ENCODE peak calls at places on chromosomes 7 and 10, in four cellular contexts. L is K562, Q is GM12878, Y is SK-N-SH. B is an unnamed sample.

GRCh38 chr10:126569513-126570447 is 100.7 kb downstream of the C10orf90 start:
- DNase-seq in L (no peak), Y (no peak), Q (no peak), B (peak)

GRCh38 chr10:124522903-124523260 is 61.3 kb downstream of the LHPP start:
- DNase-seq in Q (no peak), L (no peak), Y (no peak), B (peak)

GRCh38 chr7:111529507-111530355 is 32.6 kb downstream of the IMMP2L start:
- DNase-seq in L (no peak), Y (no peak), Q (no peak), B (peak)

GRCh38 chr10:116183733-116184447 is 89.1 kb downstream of the GFRA1 start:
- DNase-seq in Q (no peak), Y (peak), L (no peak), B (no peak)

GRCh38 chr7:136857573-136857972 is 10.9 kb upstream of the CHRM2 start:
- DNase-seq in L (no peak), Y (no peak), Q (no peak), B (no peak)

GRCh38 chr10:21401196-21401595 is 124.3 kb downstream of the SKIDA1 start:
- DNase-seq in L (no peak), Q (no peak), Y (no peak), B (no peak)

GRCh38 chr10:123556049-123556448 is 110.1 kb upstream of the GPR26 start:
- DNase-seq in Y (no peak), Q (no peak), L (no peak), B (no peak)

GRCh38 chr10:63760034-63760707 is 239.0 kb downstream of the REEP3 start:
- DNase-seq in Q (no peak), Y (no peak), L (no peak), B (no peak)

GRCh38 chr10:125247576-125247975 is 87.2 kb upstream of the CTBP2 start:
- DNase-seq in Q (no peak), L (no peak), Y (no peak), B (no peak)

GRCh38 chr10:86768431-86768830 is 12.0 kb downstream of the BMPR1A start:
- DNase-seq in L (no peak), Q (no peak), Y (no peak), B (no peak)

GRCh38 chr7:66920256-66920655 is 769 bp upstream of the TMEM248 start:
- DNase-seq in Q (no peak), L (peak), Y (no peak), B (no peak)

GRCh38 chr10:70590663-70591416 is 11.7 kb downstream of the PRF1 start:
- DNase-seq in L (no peak), Y (no peak), Q (peak), B (no peak)

GRCh38 chr7:36005286-36005685 is 147.8 kb upstream of the EEPD1 start:
- DNase-seq in Y (no peak), L (no peak), Q (no peak), B (no peak)

GRCh38 chr7:46494026-46494425 is 573.0 kb upstream of the IGFBP3 start:
- DNase-seq in Y (no peak), Q (no peak), L (no peak), B (no peak)

GRCh38 chr10:17758200-17758599 is 6.2 kb downstream of the TMEM236 start:
- DNase-seq in Q (no peak), Y (no peak), L (peak), B (no peak)

GRCh38 chr7:98418636-98419315 is 17.9 kb upstream of the BAIAP2L1 start:
- DNase-seq in Y (peak), L (peak), Q (no peak), B (peak)

GRCh38 chr7:103445228-103446020 is 583 bp downstream of the SLC26A5 start:
- DNase-seq in Y (peak), L (peak), Q (no peak), B (no peak)

GRCh38 chr7:133645870-133646492 is 393.1 kb downstream of the EXOC4 start:
- DNase-seq in Y (no peak), Q (no peak), L (no peak), B (no peak)

GRCh38 chr7:2928613-2929311 is 84.7 kb upstream of the GNA12 start:
- DNase-seq in Y (peak), Q (no peak), L (no peak), B (no peak)

GRCh38 chr7:73822319-73823173 is 8.2 kb upstream of the CLDN4 start:
- DNase-seq in Q (no peak), L (peak), Y (peak), B (peak)

GRCh38 chr10:86389441-86390193 is 23.0 kb upstream of the GRID1 start:
- DNase-seq in Y (no peak), Q (no peak), L (peak), B (no peak)

GRCh38 chr10:83536426-83536825 is 602.9 kb upstream of the GHITM start:
- DNase-seq in L (no peak), Y (no peak), Q (no peak), B (no peak)

GRCh38 chr10:88281592-88282268 is 301.4 kb downstream of the RNLS start:
- DNase-seq in L (no peak), Y (no peak), Q (no peak), B (no peak)

GRCh38 chr10:36362257-36362656 is 720.2 kb upstream of the FZD8 start:
- DNase-seq in Y (no peak), Q (no peak), L (no peak), B (peak)

GRCh38 chr7:100882769-100883526 is 6.6 kb downstream of the UFSP1 start:
- DNase-seq in Y (peak), L (no peak), Q (no peak), B (no peak)

GRCh38 chr10:133013478-133013877 is 71.1 kb upstream of the CFAP46 start:
- DNase-seq in Y (no peak), L (no peak), Q (no peak), B (no peak)

GRCh38 chr10:114631678-114632417 is 26.2 kb downstream of the ABLIM1 start:
- DNase-seq in Y (peak), L (peak), Q (no peak), B (peak)

GRCh38 chr7:18675579-18675978 is 180.0 kb downstream of the HDAC9 start:
- DNase-seq in Y (no peak), L (no peak), Q (no peak), B (no peak)

GRCh38 chr10:133267293-133267692 is 9.4 kb downstream of the ADAM8 start:
- DNase-seq in L (peak), Y (no peak), Q (no peak), B (no peak)

GRCh38 chr10:58054881-58055280 is 212.8 kb downstream of the IPMK start:
- DNase-seq in Y (no peak), Q (no peak), L (no peak), B (no peak)

GRCh38 chr10:72267819-72268404 is 5.8 kb upstream of the DDIT4 start:
- DNase-seq in Q (no peak), L (no peak), Y (no peak), B (no peak)

GRCh38 chr7:116239019-116239418 is 28.7 kb downstream of the TES start:
- DNase-seq in Y (no peak), L (no peak), Q (no peak), B (no peak)

GRCh38 chr7:11232462-11232861 is 258.8 kb downstream of the PHF14 start:
- DNase-seq in L (no peak), Y (no peak), Q (no peak), B (no peak)

GRCh38 chr7:13312327-13312726 is 624.9 kb downstream of the ARL4A start:
- DNase-seq in Y (no peak), L (peak), Q (no peak), B (no peak)

GRCh38 chr7:71896535-71896934 is 515.6 kb downstream of the CALN1 start:
- DNase-seq in Q (no peak), L (no peak), Y (no peak), B (no peak)

GRCh38 chr7:34552502-34552901 is 105.5 kb upstream of the NPSR1 start:
- DNase-seq in Y (no peak), L (no peak), Q (no peak), B (no peak)

DNA sequence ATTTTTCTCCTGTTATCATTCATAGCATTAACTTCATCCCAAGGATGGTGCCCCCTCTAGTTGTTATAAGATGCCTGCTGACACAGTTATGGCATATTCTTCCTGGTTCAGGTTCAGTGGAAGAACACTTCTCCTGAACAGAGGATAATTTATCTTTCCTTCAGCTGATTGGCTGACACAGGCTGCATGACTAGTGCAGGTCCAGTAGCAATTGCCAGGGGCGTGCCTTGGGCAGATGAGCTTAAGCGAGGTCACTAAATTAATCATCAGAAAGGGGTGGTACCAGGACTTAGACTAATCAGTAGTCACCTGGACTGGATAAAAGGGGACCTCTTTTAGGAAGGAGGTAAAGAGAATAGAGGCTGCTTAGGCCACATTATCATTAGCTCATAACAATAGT is 42.3 kb downstream of the BZW2 start:
- DNase-seq in Q (no peak), Y (no peak), L (peak), B (no peak)
- TF ChIP-seq NFIC in Q (no peak), Y (no peak), L (no peak), B (no peak)

DNA sequence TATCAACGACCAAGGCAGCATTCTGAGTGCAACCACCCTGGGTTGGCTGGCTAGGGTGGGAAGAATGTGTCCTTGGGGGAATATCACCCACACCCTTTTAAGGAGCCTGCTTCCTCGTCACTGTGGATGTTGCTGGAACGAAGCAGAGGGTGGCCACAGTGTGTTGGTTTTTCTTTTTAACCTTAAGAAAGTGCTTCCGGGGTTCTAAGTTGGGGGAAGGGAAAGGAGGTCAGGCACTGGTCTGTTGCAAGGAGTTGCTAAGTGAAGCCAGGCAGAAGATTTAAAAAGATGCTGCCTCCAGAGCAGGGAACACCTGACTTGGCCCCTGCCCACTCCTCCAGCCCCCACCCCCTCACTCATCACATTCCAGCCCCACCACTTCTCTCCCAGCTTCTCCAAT is 213.1 kb downstream of the EMX2 start:
- DNase-seq in Q (no peak), Y (no peak), L (no peak), B (no peak)
- TF ChIP-seq NFIC in Q (no peak), Y (no peak), L (no peak), B (no peak)

DNA sequence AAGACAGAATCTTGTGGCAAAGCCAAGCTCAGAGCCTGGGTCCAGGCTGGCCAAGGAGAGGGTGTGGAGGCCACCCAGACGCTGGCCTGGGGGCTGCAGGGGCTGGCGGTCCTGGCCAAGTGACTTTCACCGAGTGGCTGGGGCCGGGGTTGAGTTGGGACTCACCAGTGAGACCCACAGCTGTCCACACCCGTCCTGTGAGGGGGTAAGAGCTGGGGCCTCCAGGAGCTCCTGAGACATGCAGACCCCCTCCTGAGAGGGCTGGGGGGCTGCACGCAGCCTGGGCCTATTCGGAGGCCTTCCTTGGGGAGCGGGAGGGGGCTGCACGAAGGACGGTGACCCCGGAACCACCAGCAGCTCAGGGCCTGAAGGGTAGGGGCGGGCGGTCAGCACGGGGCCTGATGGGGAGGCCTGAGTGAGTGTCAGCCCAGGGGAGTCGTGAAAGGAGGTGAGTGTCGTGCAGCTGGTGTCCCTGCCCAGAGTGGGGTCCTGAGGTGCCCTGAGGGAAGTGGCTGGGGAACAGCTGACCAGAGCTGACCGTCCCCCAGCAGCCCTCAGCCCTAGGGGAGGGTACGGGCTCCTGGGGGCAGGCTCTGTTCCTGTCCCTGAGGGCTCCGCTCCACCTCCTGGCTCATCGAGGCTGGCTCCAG is 100.9 kb downstream of the FOXL3 start:
- DNase-seq in L (no peak), Q (no peak), Y (peak), B (no peak)
- TF ChIP-seq NFIC in L (no peak), Q (no peak), Y (no peak), B (no peak)

GRCh38 chr7:134669388-134669787 is 22.7 kb downstream of the BPGM start:
- DNase-seq in L (no peak), Y (no peak), Q (no peak), B (no peak)
- TF ChIP-seq NFIC in L (no peak), Y (no peak), Q (no peak), B (no peak)

GRCh38 chr10:5858811-5859210 is 30.9 kb downstream of the ANKRD16 start:
- DNase-seq in Q (no peak), L (no peak), Y (no peak), B (no peak)
- TF ChIP-seq NFIC in Q (no peak), L (no peak), Y (no peak), B (no peak)

DNA sequence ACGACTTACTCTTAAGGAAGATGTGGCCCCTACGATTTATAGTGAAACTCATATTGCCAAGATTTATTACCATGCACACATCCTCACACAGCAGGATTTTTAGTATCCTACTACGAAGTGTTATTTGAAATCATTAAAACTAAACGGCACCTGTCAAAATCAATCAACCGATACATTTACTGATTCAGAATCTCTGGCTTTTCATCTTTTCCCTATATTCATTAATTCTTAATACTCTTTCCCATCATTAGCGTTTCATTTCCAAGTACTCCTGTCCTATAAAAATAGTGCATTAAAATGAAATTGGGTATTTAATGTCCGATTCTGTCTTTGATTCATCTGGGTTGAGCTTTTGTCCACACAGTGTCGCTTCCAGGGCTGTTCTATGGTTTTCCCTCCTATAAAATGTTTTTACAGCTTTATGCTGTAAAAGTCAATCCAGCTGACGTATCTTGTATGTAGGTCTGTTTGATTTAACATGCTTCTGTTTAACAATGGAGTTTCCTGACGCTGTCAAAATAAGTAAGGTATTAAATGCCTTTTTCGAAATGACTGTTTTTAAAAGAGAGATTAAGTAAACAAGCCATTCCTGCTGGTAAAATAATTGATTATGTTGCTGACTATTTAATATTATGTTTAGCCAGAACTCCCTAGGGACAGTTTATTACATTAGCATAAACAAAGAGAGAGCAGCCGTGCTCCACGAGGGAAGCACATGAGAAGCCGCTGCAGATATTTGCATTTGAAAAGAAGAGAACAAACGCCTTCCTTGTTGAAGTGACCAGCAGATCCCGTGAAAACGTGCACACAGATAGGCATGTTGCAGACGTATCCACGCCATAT is 22.3 kb upstream of the SFMBT2 start:
- DNase-seq in Y (no peak), Q (no peak), L (no peak), B (no peak)
- TF ChIP-seq NFIC in Y (no peak), Q (no peak), L (no peak), B (no peak)

DNA sequence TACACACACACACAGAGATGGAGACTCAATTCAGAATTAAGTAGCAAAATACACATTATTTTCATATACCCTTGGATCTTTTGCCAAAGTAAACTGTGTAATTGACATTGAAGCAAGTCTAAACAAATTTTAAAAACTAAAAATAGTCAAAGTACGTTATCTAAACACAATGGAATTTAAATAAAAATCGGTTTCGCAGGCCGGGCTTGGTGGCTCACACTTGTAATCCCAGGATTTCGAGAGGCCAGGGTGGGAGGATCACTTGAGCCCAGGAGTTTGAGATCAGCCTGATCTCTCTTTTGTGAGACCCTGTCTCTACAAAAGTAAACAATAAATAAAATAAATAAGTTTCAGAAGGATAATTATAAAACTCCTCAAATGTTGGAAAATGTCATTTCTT is 337.4 kb upstream of the MAGI2 start:
- DNase-seq in L (no peak), Y (no peak), Q (no peak), B (no peak)
- TF ChIP-seq NFIC in L (no peak), Y (no peak), Q (no peak), B (no peak)

DNA sequence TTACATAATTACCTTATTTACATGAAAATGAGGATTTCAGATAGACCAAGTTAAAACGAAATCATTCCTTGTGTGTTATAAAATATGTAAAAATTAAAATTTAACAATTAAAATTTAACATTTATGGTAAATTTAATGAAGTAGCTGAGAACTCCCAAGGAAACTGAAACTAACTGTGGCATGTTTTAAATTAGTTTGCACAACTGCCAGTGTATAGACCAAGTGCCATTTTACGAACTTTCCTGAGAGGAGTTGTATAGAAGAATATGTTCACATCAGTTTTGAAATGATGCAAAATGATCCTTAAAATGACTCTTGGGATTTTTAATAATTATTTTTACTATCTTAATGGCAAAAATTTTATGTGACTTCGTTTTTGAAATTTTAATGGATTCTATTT is 23.5 kb downstream of the PDLIM1 start:
- DNase-seq in Q (no peak), Y (no peak), L (no peak), B (no peak)
- TF ChIP-seq NFIC in Q (no peak), Y (no peak), L (no peak), B (no peak)

GRCh38 chr10:81426722-81427121 is 448.3 kb upstream of the NRG3 start:
- DNase-seq in Q (no peak), L (no peak), Y (no peak), B (no peak)
- TF ChIP-seq NFIC in Q (no peak), L (no peak), Y (no peak), B (no peak)

GRCh38 chr10:94411304-94411703 is 9.0 kb downstream of the TBC1D12 start:
- DNase-seq in Q (no peak), L (no peak), Y (no peak), B (no peak)

GRCh38 chr10:94407668-94408067 is 5.3 kb downstream of the TBC1D12 start:
- DNase-seq in Y (no peak), L (no peak), Q (no peak), B (peak)

GRCh38 chr10:94412439-94412838 is 10.1 kb downstream of the TBC1D12 start:
- DNase-seq in Y (no peak), Q (no peak), L (no peak), B (no peak)

GRCh38 chr10:94405406-94405805 is 3.1 kb downstream of the TBC1D12 start:
- DNase-seq in L (peak), Y (no peak), Q (no peak), B (no peak)

DNA sequence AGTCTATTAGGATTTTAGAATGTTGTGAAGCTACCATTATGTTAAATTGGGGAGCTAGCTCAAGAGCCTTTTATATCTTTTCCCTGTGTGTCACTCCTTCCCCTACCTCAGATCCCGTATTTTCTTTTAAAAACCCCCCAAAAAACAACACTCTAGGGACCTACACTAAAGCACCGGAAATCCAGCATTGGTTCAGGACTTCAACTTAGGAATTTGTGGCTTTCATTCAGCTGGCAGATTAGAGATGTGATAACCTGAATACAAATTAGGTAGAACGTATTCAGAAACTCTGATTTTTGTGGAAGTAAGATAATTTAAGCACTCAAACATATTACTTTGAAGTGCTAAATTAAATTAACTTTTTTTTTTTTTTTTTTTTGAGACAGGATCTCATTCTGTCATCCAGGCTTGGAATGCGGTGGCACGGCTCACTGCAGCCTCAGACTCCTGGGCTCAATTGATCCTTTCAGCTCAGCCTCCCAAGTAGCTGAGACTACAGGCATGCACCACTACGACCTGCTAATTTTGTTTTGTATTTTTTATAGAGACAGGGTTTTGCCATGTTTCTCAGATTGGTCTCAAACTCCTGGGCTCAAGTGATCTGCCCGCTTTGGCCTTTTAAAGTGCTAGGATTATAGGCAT is 6.8 kb downstream of the TBC1D12 start:
- DNase-seq in Q (no peak), Y (no peak), L (no peak), B (no peak)
- TF ChIP-seq NFIC in Q (no peak), Y (no peak), L (no peak), B (no peak)